ENCODE peak calls at places on chromosomes 7 and 10, in four cellular contexts. One of them, this sample, is unnamed.

GRCh38 chr7:141737118-141737835 is 881 bp upstream of the SSBP1 start:
- DNase-seq in endodermal cell: no peak
- DNase-seq in ascending aorta: no peak
- DNase-seq in glutamatergic neuron: no peak
- DNase-seq in this sample: no peak

GRCh38 chr10:71435571-71436267 is 39.0 kb downstream of the CDH23 start:
- DNase-seq in endodermal cell: peak
- DNase-seq in ascending aorta: no peak
- DNase-seq in glutamatergic neuron: no peak
- DNase-seq in this sample: no peak

GRCh38 chr7:16921644-16922257 is 40.0 kb upstream of the AGR3 start:
- DNase-seq in ascending aorta: no peak
- DNase-seq in endodermal cell: no peak
- DNase-seq in glutamatergic neuron: no peak
- DNase-seq in this sample: no peak

GRCh38 chr10:299969-300368 is 164.7 kb downstream of the ZMYND11 start:
- DNase-seq in glutamatergic neuron: no peak
- DNase-seq in ascending aorta: no peak
- DNase-seq in endodermal cell: no peak
- DNase-seq in this sample: no peak

GRCh38 chr7:47937065-47937687 is 11.1 kb downstream of the PKD1L1 start:
- DNase-seq in glutamatergic neuron: no peak
- DNase-seq in endodermal cell: no peak
- DNase-seq in ascending aorta: no peak
- DNase-seq in this sample: peak

GRCh38 chr10:86958831-86959736 is 685 bp downstream of the SNCG start:
- DNase-seq in endodermal cell: peak
- DNase-seq in ascending aorta: no peak
- DNase-seq in glutamatergic neuron: no peak
- DNase-seq in this sample: no peak

GRCh38 chr7:1705339-1705738 is 35.3 kb downstream of the ELFN1 start:
- DNase-seq in endodermal cell: peak
- DNase-seq in ascending aorta: no peak
- DNase-seq in glutamatergic neuron: no peak
- DNase-seq in this sample: no peak

GRCh38 chr10:119526149-119526548 is 16.4 kb downstream of the RGS10 start:
- DNase-seq in ascending aorta: no peak
- DNase-seq in glutamatergic neuron: no peak
- DNase-seq in endodermal cell: no peak
- DNase-seq in this sample: no peak

GRCh38 chr7:55026867-55027490 is 8.2 kb downstream of the EGFR start:
- DNase-seq in glutamatergic neuron: no peak
- DNase-seq in endodermal cell: no peak
- DNase-seq in ascending aorta: no peak
- DNase-seq in this sample: no peak

GRCh38 chr10:91759581-91759986 is 38.6 kb upstream of the TNKS2 start:
- DNase-seq in ascending aorta: no peak
- DNase-seq in endodermal cell: no peak
- DNase-seq in glutamatergic neuron: no peak
- DNase-seq in this sample: no peak

GRCh38 chr7:50851451-50851850 is 68.8 kb upstream of the GRB10 start:
- DNase-seq in endodermal cell: no peak
- DNase-seq in glutamatergic neuron: no peak
- DNase-seq in ascending aorta: no peak
- DNase-seq in this sample: no peak

GRCh38 chr10:130234171-130234965 is 98.2 kb downstream of the GLRX3 start:
- DNase-seq in glutamatergic neuron: no peak
- DNase-seq in ascending aorta: no peak
- DNase-seq in endodermal cell: peak
- DNase-seq in this sample: no peak

GRCh38 chr7:17746131-17746530 is 194.2 kb downstream of the SNX13 start:
- DNase-seq in ascending aorta: no peak
- DNase-seq in glutamatergic neuron: no peak
- DNase-seq in endodermal cell: no peak
- DNase-seq in this sample: no peak

GRCh38 chr7:137768371-137768770 is 78.4 kb downstream of the DGKI start:
- DNase-seq in endodermal cell: no peak
- DNase-seq in ascending aorta: no peak
- DNase-seq in glutamatergic neuron: no peak
- DNase-seq in this sample: no peak

GRCh38 chr10:34001087-34001580 is 666.7 kb upstream of the NRP1 start:
- DNase-seq in endodermal cell: no peak
- DNase-seq in glutamatergic neuron: no peak
- DNase-seq in ascending aorta: no peak
- DNase-seq in this sample: no peak

GRCh38 chr10:16440396-16441105 is 3.7 kb downstream of the PTER start:
- DNase-seq in ascending aorta: no peak
- DNase-seq in glutamatergic neuron: no peak
- DNase-seq in endodermal cell: peak
- DNase-seq in this sample: no peak

GRCh38 chr7:143042159-143042820 is 9.9 kb upstream of the OR6V1 start:
- DNase-seq in endodermal cell: peak
- DNase-seq in glutamatergic neuron: no peak
- DNase-seq in ascending aorta: no peak
- DNase-seq in this sample: no peak

GRCh38 chr7:115066050-115066449 is 144.2 kb downstream of the MDFIC start:
- DNase-seq in endodermal cell: no peak
- DNase-seq in glutamatergic neuron: no peak
- DNase-seq in ascending aorta: no peak
- DNase-seq in this sample: no peak

GRCh38 chr7:49579408-49579807 is 194.0 kb upstream of the VWC2 start:
- DNase-seq in glutamatergic neuron: peak
- DNase-seq in endodermal cell: no peak
- DNase-seq in ascending aorta: no peak
- DNase-seq in this sample: no peak

GRCh38 chr7:30788640-30789333 is 17.6 kb downstream of the MINDY4 start:
- DNase-seq in glutamatergic neuron: no peak
- DNase-seq in ascending aorta: no peak
- DNase-seq in endodermal cell: no peak
- DNase-seq in this sample: no peak

GRCh38 chr7:150838965-150839650 is 13.2 kb upstream of the AOC1 start:
- DNase-seq in ascending aorta: no peak
- DNase-seq in glutamatergic neuron: no peak
- DNase-seq in endodermal cell: peak
- DNase-seq in this sample: no peak

DNA sequence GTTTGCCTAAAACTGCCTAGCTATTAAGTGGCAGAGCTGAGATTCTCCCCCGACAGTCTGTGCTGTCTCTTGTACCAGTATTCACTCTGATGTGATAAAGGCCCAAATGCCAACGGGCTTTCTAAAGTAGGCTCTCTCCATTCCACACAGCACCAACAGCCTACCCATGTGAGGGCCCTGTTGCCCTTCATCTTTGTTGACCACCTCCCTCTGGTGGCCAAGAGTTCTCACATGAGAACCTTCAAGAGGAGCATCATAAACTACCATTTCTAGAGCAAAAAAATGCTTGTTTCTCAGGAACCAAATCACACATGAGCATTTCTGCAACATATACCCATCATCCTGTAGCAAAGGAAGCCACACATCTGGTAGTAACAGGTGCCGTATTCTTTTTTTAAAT is 185.8 kb downstream of the GRM8 start:
- DNase-seq in endodermal cell: peak
- DNase-seq in ascending aorta: no peak
- DNase-seq in glutamatergic neuron: no peak
- DNase-seq in this sample: no peak
- TF ChIP-seq CTCF in endodermal cell: peak
- TF ChIP-seq CTCF in ascending aorta: no peak
- TF ChIP-seq CTCF in glutamatergic neuron: no peak
- TF ChIP-seq CTCF in this sample: peak

GRCh38 chr10:121974019-121974534 is 940 bp downstream of the NSMCE4A start:
- DNase-seq in glutamatergic neuron: no peak
- DNase-seq in endodermal cell: no peak
- DNase-seq in ascending aorta: no peak
- DNase-seq in this sample: no peak
- TF ChIP-seq CTCF in glutamatergic neuron: no peak
- TF ChIP-seq CTCF in endodermal cell: peak
- TF ChIP-seq CTCF in ascending aorta: no peak
- TF ChIP-seq CTCF in this sample: no peak

DNA sequence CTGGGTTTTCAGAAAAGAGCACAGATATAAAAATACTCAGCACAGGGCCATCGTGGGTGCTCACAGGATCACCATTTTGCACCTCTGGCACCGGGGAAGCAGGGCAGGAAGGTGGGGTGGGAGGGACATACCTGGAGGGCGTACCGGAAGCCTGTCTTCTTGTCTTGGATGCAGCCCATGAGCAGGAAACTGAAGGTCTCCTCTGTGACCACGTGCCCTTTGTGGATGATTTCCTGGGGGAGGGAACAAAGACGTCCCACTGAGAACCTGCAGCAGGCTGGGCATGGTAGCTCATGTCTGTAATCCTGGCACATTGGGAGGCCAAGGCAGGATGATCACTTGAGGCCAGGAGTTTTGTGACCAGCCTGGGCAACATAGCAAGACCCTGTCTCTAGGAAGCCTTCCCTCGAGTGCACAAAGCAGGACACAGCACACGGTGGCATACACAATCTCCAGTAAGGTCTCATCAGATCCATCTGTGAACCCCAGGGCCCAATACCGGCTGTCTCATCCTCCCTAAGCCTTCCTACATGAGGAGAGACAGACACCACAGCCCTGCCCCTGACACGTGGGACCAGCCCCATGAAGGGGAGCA is 9.5 kb downstream of the PTCD1 start:
- DNase-seq in ascending aorta: no peak
- DNase-seq in glutamatergic neuron: no peak
- DNase-seq in endodermal cell: no peak
- DNase-seq in this sample: no peak
- TF ChIP-seq CTCF in ascending aorta: no peak
- TF ChIP-seq CTCF in glutamatergic neuron: no peak
- TF ChIP-seq CTCF in endodermal cell: no peak
- TF ChIP-seq CTCF in this sample: no peak

DNA sequence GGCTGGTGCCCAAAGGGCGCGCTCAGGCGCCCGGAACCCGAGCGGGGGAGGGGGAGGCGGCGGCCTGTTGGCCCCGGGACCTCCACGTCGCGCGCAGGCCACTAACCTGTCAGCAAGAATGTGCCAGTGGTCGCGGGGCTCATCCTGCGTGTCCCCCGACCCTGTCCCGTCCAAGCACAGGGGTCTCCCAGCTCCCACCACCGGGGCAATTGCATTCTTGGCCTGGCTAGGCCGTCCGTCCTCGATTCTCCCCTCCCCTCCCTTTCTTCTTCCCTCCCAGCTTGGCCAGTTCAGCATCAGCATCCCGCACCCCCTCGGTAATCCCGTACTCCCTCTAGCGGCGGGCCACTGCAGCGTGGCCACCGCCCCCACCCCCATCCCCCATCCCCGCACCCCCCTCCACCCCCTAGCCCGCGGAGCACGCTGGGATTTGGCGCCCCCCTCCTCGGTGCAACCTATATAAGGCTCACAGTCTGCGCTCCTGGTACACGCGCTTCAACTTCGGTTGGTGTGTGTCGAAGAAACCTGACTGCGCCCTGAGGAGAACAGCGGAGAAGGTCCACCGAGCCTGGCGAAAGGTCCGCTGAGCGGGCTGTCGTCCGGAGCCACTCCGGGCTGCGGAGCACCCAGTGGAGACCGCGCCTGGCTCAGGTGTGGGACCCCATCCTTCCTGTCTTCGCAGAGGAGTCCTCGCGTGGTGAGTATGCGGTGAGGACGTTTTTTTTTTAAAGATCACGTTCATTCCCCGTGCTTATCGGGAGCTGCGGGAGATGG is at the start of gene SGCE:
- DNase-seq in glutamatergic neuron: peak
- DNase-seq in endodermal cell: peak
- DNase-seq in ascending aorta: no peak
- DNase-seq in this sample: peak
- TF ChIP-seq CTCF in glutamatergic neuron: peak
- TF ChIP-seq CTCF in endodermal cell: peak
- TF ChIP-seq CTCF in ascending aorta: peak
- TF ChIP-seq CTCF in this sample: peak

DNA sequence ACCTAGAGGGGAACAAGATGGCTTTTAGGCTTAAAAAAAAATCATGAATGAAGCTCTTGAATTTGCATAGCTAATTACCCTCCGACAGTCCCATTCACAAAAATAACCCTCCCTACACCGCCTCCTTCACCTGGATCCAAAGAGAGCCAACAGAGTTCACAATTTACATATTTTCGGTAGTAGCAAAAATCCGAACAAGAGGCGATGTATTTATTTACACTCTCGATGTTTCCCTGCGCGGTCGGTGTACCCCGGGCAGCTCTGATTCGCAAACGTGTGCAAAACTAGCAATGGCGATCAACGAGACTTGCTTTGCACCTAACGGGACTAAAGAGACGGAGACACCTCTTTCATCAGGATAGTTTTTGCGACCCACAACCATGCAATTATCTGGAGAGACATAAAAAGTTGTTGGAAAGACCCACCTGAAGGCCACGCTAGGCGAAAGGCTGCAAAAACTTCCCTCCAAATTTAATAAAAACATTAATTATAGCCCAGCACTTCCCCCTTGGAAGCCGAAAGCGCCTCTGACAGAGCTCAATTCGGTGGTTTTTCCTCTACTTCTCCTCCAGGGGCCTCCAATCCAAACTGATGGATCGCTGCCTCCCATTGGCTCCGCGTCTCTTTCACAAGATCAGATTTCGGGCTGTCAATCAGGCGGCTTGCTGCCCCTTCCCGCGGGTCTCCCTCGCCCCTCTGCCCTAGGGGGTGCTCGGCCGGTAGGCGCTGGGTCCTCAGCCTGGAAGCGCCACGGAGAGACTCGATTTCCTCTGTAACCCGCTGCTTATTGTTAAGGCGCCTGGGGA is at the start of gene ETV1:
- DNase-seq in endodermal cell: peak
- DNase-seq in ascending aorta: no peak
- DNase-seq in glutamatergic neuron: peak
- DNase-seq in this sample: peak
- TF ChIP-seq CTCF in endodermal cell: peak
- TF ChIP-seq CTCF in ascending aorta: peak
- TF ChIP-seq CTCF in glutamatergic neuron: peak
- TF ChIP-seq CTCF in this sample: peak